ENCODE peak calls at places on chromosome 20, in four cellular contexts. D is NT2/D1, F is right atrium auricular region, B is A549. X is an unnamed sample. For H3K9me3 and H3K4me1, the result is how much of the 10 kb centered on the place peaks cover.

GRCh38 chr20:48818481-48818987 is 9.3 kb downstream of the PREX1 start:
- DNase-seq in B (no peak), D (no peak), F (no peak), X (no peak)

GRCh38 chr20:19598117-19598516 is 159.9 kb upstream of the RIN2 start:
- DNase-seq in F (no peak), D (peak), B (no peak), X (no peak)

GRCh38 chr20:54938707-54939106 is 463.3 kb downstream of the DOK5 start:
- DNase-seq in F (no peak), D (no peak), B (no peak), X (no peak)

GRCh38 chr20:2140561-2140960 is 38.9 kb downstream of the STK35 start:
- DNase-seq in D (no peak), B (no peak), F (peak), X (no peak)

GRCh38 chr20:39986231-39986904 is 702.7 kb downstream of the MAFB start:
- DNase-seq in B (no peak), D (peak), F (peak), X (no peak)

GRCh38 chr20:8331740-8332412 is 199.8 kb downstream of the PLCB1 start:
- DNase-seq in F (no peak), B (no peak), D (no peak), X (no peak)

GRCh38 chr20:7029005-7029404 is 261.5 kb downstream of the BMP2 start:
- DNase-seq in F (no peak), B (no peak), D (no peak), X (no peak)

GRCh38 chr20:3165473-3166337 is 6.0 kb upstream of the FASTKD5 start:
- DNase-seq in F (no peak), D (no peak), B (no peak), X (no peak)

GRCh38 chr20:49575551-49576060 is 7.7 kb upstream of the PTGIS start:
- DNase-seq in B (no peak), F (peak), D (peak), X (no peak)

GRCh38 chr20:53774487-53775203 is 181.0 kb upstream of the ZNF217 start:
- DNase-seq in D (no peak), B (peak), F (no peak), X (no peak)

GRCh38 chr20:44746367-44747165 is 901 bp downstream of the KCNK15 start:
- DNase-seq in B (no peak), D (no peak), F (no peak), X (no peak)

GRCh38 chr20:24959591-24960301 is 10.7 kb downstream of the CST7 start:
- DNase-seq in D (no peak), F (peak), B (no peak), X (no peak)

GRCh38 chr20:24782801-24783630 is 166.1 kb upstream of the CST7 start:
- DNase-seq in F (no peak), D (no peak), B (no peak), X (no peak)

GRCh38 chr20:64107736-64108457 is 532 bp upstream of the NPBWR2 start:
- DNase-seq in B (no peak), D (no peak), F (no peak), X (no peak)

GRCh38 chr20:47133809-47134456 is 222.6 kb downstream of the ZMYND8 start:
- DNase-seq in B (peak), D (no peak), F (no peak), X (no peak)

GRCh38 chr20:46631212-46631869 is 19.9 kb downstream of the SLC13A3 start:
- DNase-seq in B (no peak), D (no peak), F (no peak), X (no peak)

GRCh38 chr20:38725458-38725958 is 1.2 kb downstream of the SLC32A1 start:
- DNase-seq in D (no peak), B (no peak), F (no peak), X (no peak)

GRCh38 chr20:23228912-23229311 is 121.7 kb upstream of the NXT1 start:
- DNase-seq in B (no peak), D (no peak), F (no peak), X (no peak)

GRCh38 chr20:6697228-6697972 is 70.1 kb upstream of the BMP2 start:
- DNase-seq in D (no peak), B (no peak), F (no peak), X (no peak)

GRCh38 chr20:39853050-39853449 is 836.0 kb downstream of the MAFB start:
- DNase-seq in F (no peak), B (no peak), D (no peak), X (no peak)

GRCh38 chr20:50276119-50277063 is 85.8 kb downstream of the CEBPB start:
- DNase-seq in B (no peak), D (no peak), F (no peak), X (no peak)

GRCh38 chr20:20363449-20364015 is 4.4 kb upstream of the INSM1 start:
- DNase-seq in F (no peak), D (no peak), B (no peak), X (no peak)

GRCh38 chr20:4053516-4053919 is 38.2 kb upstream of the RNF24 start:
- DNase-seq in D (no peak), F (peak), B (no peak), X (no peak)

GRCh38 chr20:45347936-45348809 is at the start of gene SDC4:
- DNase-seq in B (peak), D (no peak), F (peak), X (no peak)

GRCh38 chr20:46552460-46553420 is 2.3 kb upstream of the OCSTAMP start:
- DNase-seq in F (no peak), D (no peak), B (no peak), X (no peak)

GRCh38 chr20:46899619-46900018 is 5.0 kb downstream of the EYA2 start:
- DNase-seq in B (no peak), F (peak), D (no peak), X (no peak)

GRCh38 chr20:35341366-35342028 is 49.3 kb upstream of the FAM83C start:
- DNase-seq in B (no peak), F (no peak), D (no peak), X (no peak)

GRCh38 chr20:48359692-48360337 is 468.0 kb downstream of the PREX1 start:
- DNase-seq in B (no peak), F (no peak), D (no peak), X (no peak)

GRCh38 chr20:63582382-63583063 is 8.5 kb upstream of the HELZ2 start:
- DNase-seq in D (no peak), F (no peak), B (no peak), X (no peak)

GRCh38 chr20:34965051-34965450 is 9.4 kb downstream of the MYH7B start:
- DNase-seq in F (no peak), D (no peak), B (no peak), X (no peak)

GRCh38 chr20:10558635-10559187 is 115.1 kb downstream of the JAG1 start:
- DNase-seq in D (no peak), F (no peak), B (no peak), X (no peak)

GRCh38 chr20:63070301-63070625 is 63.5 kb upstream of the BHLHE23 start:
- DNase-seq in B (no peak), D (no peak), F (no peak), X (no peak)

GRCh38 chr20:51354769-51355319 is 187.7 kb downstream of the NFATC2 start:
- DNase-seq in F (no peak), B (no peak), D (no peak), X (no peak)

GRCh38 chr20:39280875-39281274 is 318.7 kb downstream of the DHX35 start:
- DNase-seq in F (no peak), D (no peak), B (no peak), X (no peak)

GRCh38 chr20:50366270-50367103 is 143.7 kb upstream of the PTPN1 start:
- DNase-seq in D (no peak), F (peak), B (no peak), X (no peak)

GRCh38 chr20:61980647-61981583 is 84.8 kb downstream of the TAF4 start:
- DNase-seq in F (no peak), B (peak), D (no peak), X (no peak)

GRCh38 chr20:25408890-25409289 is 1.4 kb downstream of the GINS1 start:
- DNase-seq in D (no peak), B (no peak), F (no peak), X (no peak)

GRCh38 chr20:50776122-50776795 is 18.6 kb upstream of the BCAS4 start:
- DNase-seq in B (no peak), F (no peak), D (no peak), X (no peak)

DNA sequence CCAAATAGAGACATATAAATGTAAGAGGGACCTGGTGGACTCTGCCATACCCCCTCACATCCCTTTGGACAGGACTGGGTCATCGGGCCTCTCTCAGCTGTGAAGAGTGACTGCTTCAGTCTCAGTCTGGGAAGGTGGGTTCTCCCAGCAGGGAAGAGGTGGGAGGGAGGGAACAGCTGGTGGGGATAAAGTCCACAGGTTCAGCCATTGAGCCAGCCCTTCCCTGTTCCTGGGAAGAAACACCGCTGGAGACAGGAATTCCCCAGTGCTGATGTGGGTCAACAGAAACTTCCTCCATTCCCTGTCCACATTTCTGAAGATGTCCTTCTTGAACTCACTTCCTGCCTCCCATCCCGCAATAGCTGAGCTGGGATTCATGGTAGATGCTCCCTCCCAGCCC is 209.2 kb upstream of the PMEPA1 start:
- DNase-seq in F (no peak), B (no peak), D (no peak), X (no peak)
- H3K9me3 ChIP-seq in F (under half), B (under half), D (under half), X (under half)

GRCh38 chr20:14507711-14508110 is 170.3 kb upstream of the FLRT3 start:
- DNase-seq in D (no peak), B (no peak), F (no peak), X (no peak)

GRCh38 chr20:14512856-14513255 is 175.4 kb upstream of the FLRT3 start:
- DNase-seq in F (no peak), B (no peak), D (no peak), X (no peak)

DNA sequence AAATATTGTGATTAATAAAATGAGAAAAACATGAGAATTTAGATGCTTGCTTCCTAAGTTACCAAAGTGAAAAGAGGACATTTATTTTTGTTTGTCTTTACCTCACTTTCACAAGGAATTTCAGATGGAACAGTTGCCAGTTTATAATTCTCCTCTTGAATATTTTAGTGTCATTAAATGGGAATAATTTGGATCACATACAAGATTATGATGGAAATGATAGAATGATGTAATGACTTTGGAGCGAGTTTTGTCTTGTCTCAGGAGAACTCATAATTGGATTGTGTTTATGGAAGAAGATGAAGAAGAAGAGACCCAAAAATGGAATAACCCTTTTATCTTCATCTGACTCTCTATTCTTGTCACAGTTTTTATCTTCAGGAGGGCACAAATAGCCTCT is 172.9 kb upstream of the FLRT3 start:
- DNase-seq in D (no peak), F (no peak), B (no peak), X (no peak)
- H3K4me1 ChIP-seq in D (under half), F (under half), B (under half), X (under half)

DNA sequence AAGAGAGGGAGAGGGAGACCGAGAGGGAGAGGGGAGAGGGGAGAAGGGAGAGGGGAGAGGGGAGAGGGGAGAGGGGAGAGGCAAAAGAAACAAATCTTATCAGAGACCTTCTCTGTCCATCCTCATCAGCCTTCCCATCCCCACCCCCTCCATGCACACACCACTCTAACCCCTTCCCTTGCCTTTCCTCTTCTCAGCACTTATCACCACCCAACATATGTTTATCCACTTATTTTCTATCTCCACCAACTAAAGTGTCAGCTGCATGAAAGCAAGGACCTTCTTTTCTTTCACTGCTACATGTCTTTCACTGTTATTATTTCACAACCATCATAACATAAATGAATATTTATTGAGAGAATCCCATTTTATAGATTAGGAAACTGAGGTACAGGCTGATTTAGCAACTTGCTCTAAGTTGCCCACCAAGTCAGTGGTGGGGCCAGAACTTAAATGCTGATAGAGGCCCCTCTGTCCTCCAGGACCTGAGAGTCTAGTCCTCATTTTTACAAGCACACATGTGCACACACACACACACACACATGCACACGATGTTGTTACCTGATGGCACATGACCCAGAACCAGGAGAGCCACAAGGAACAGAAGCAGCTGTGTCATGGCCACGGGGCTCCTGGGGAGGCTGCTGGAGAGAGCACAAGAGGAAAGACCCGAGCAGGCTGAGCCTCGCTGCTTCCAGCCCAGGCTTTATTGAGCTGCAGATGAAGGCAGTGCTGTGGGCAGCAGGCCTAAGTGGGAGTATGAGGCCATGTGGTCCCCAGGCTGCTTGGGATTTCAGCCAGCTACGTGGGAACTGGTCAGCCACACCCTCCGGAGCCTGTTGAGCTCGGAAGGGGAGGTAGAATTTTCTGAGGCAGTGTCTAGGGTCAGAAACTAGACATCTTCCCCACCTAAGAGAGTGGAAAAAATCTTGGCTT is 2.3 kb downstream of the DEFB124 start:
- DNase-seq in F (no peak), B (no peak), D (no peak), X (no peak)
- H3K9me3 ChIP-seq in F (under half), B (under half), D (under half), X (under half)

GRCh38 chr20:41174782-41175181 is 37.4 kb downstream of the PLCG1 start:
- DNase-seq in F (peak), D (no peak), B (no peak), X (no peak)
- H3K4me1 ChIP-seq in F (under half), D (under half), B (under half), X (under half)

DNA sequence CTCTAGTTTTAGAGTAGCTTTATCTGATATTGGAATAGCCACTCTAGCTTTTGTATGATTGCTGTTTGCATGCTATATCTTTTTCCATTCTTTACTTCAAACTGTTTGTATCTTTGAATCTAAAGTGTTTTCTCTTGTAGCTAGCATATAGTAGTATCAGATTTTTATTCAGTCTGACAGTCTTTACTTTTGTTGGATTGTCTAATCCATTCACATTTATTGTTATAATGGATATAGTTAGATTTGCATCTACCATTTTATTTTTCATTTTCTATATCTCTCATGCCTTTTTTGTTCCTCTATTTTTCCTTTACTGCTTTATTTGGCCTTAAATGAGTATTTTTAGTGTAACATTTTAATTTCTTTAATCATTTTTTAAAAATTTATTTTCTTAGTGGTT is 52.1 kb downstream of the PHACTR3 start:
- DNase-seq in F (no peak), D (no peak), B (no peak), X (no peak)
- H3K9me3 ChIP-seq in F (under half), D (under half), B (under half), X (under half)

GRCh38 chr20:32468860-32469259 is 110.7 kb downstream of the ASXL1 start:
- DNase-seq in D (no peak), F (no peak), B (no peak), X (no peak)
- H3K4me1 ChIP-seq in D (under half), F (under half), B (half or more), X (under half)

GRCh38 chr20:30488941-30489601 is 768.4 kb upstream of the DEFB115 start:
- DNase-seq in F (no peak), B (no peak), D (no peak), X (no peak)
- H3K9me3 ChIP-seq in F (under half), B (under half), D (under half), X (under half)

GRCh38 chr20:36499211-36499610 is 42.1 kb upstream of the MYL9 start:
- DNase-seq in F (no peak), B (no peak), D (no peak), X (no peak)
- H3K4me1 ChIP-seq in F (under half), B (under half), D (under half), X (under half)

GRCh38 chr20:31488171-31488570 is 13.1 kb downstream of the REM1 start:
- DNase-seq in D (no peak), F (no peak), B (no peak), X (no peak)
- H3K9me3 ChIP-seq in D (under half), F (under half), B (under half), X (under half)

GRCh38 chr20:5154543-5154925 is 27.7 kb downstream of the CDS2 start:
- DNase-seq in B (no peak), D (no peak), F (no peak), X (no peak)
- H3K4me1 ChIP-seq in B (under half), D (under half), F (under half), X (under half)

X was measured in iPS DF 6.9.